ENCODE peak calls at places on chromosomes 2 and 18, in five cellular contexts. A is memory B cell, W is kidney tubule cell, Y is left lobe of liver, Z is erythroblast. T is an unnamed sample.

GRCh38 chr2:96291751-96292150 is 13.6 kb downstream of the SNRNP200 start:
- DNase-seq in Z (no peak), A (no peak), Y (no peak), W (no peak), T (no peak)

GRCh38 chr2:174180165-174180724 is 68.1 kb downstream of the OLA1 start:
- DNase-seq in A (no peak), W (peak), Y (no peak), Z (peak), T (no peak)

GRCh38 chr2:128549646-128550260 is 231.1 kb upstream of the HS6ST1 start:
- DNase-seq in W (no peak), Y (peak), Z (no peak), A (no peak), T (no peak)

GRCh38 chr18:25230658-25231326 is 121.2 kb downstream of the ZNF521 start:
- DNase-seq in Z (no peak), Y (no peak), A (no peak), W (peak), T (peak)

GRCh38 chr2:10224734-10225133 is 78.0 kb upstream of the HPCAL1 start:
- DNase-seq in Z (no peak), W (no peak), Y (no peak), A (no peak), T (no peak)

GRCh38 chr18:67421666-67422065 is 94.9 kb downstream of the DSEL start:
- DNase-seq in W (no peak), Y (no peak), Z (no peak), A (no peak), T (peak)

GRCh38 chr18:62832282-62832681 is 116.9 kb downstream of the PHLPP1 start:
- DNase-seq in W (no peak), Z (no peak), Y (no peak), A (no peak), T (no peak)

GRCh38 chr2:134275058-134275862 is 21.4 kb downstream of the MGAT5 start:
- DNase-seq in Y (no peak), Z (no peak), A (peak), W (no peak), T (no peak)

GRCh38 chr2:44246436-44246835 is 28.8 kb upstream of the SLC3A1 start:
- DNase-seq in Z (no peak), A (no peak), W (no peak), Y (no peak), T (peak)

GRCh38 chr2:19911799-19912509 is 10.2 kb upstream of the TTC32 start:
- DNase-seq in W (peak), A (no peak), Y (no peak), Z (no peak), T (peak)

GRCh38 chr2:240685771-240686371 is 3.2 kb upstream of the AQP12B start:
- DNase-seq in Y (no peak), A (no peak), W (no peak), Z (no peak), T (no peak)

GRCh38 chr18:41906528-41907256 is 48.3 kb upstream of the PIK3C3 start:
- DNase-seq in A (no peak), Y (no peak), Z (peak), W (peak), T (peak)

GRCh38 chr18:62637807-62638687 is 77.3 kb upstream of the PHLPP1 start:
- DNase-seq in W (peak), Y (peak), Z (peak), A (peak), T (peak)

GRCh38 chr2:166417669-166418068 is 41.9 kb upstream of the SCN9A start:
- DNase-seq in A (no peak), Y (no peak), Z (peak), W (peak), T (peak)

GRCh38 chr2:162011718-162012564 is 62.1 kb downstream of the DPP4 start:
- DNase-seq in Z (no peak), A (no peak), Y (no peak), W (no peak), T (no peak)

GRCh38 chr2:146997945-146998344 is 846.9 kb upstream of the ACVR2A start:
- DNase-seq in W (no peak), Y (no peak), A (no peak), Z (no peak), T (peak)

GRCh38 chr18:3499498-3499897 is 49.5 kb downstream of the TGIF1 start:
- DNase-seq in A (no peak), W (no peak), Z (no peak), Y (no peak), T (peak)

GRCh38 chr18:37471619-37472018 is 94.0 kb downstream of the CELF4 start:
- DNase-seq in Z (no peak), Y (no peak), A (no peak), W (no peak), T (no peak)

GRCh38 chr18:34222025-34222395 is 2.7 kb downstream of the NOL4 start:
- DNase-seq in Z (no peak), W (no peak), A (no peak), Y (no peak), T (no peak)

GRCh38 chr2:127086800-127087737 is 19.9 kb downstream of the BIN1 start:
- DNase-seq in A (no peak), Y (no peak), W (no peak), Z (no peak), T (peak)

GRCh38 chr2:239891692-239892091 is 133.4 kb downstream of the NDUFA10 start:
- DNase-seq in A (no peak), Y (peak), Z (no peak), W (no peak), T (no peak)

GRCh38 chr2:120231974-120232635 is 8.9 kb upstream of the TMEM185B start:
- DNase-seq in Y (no peak), Z (peak), A (peak), W (peak), T (peak)

GRCh38 chr2:241613018-241613780 is 23.8 kb downstream of the THAP4 start:
- DNase-seq in W (no peak), A (no peak), Z (no peak), Y (no peak), T (peak)

GRCh38 chr2:120403261-120403660 is 57.3 kb downstream of the INHBB start:
- DNase-seq in Y (no peak), A (no peak), W (no peak), Z (no peak), T (no peak)

GRCh38 chr2:190119948-190120347 is 57.4 kb upstream of the MSTN start:
- DNase-seq in W (no peak), A (no peak), Y (no peak), Z (no peak), T (no peak)

GRCh38 chr18:63202814-63203213 is 116.8 kb downstream of the BCL2 start:
- DNase-seq in A (no peak), Z (no peak), W (no peak), Y (no peak), T (no peak)

GRCh38 chr18:13556497-13556896 is 169.9 kb downstream of the FAM210A start:
- DNase-seq in W (no peak), Y (no peak), Z (no peak), A (no peak), T (no peak)

GRCh38 chr2:231050018-231050901 is 6.4 kb upstream of the PSMD1 start:
- DNase-seq in Y (peak), Z (no peak), W (no peak), A (no peak), T (no peak)

GRCh38 chr2:134141598-134142340 is 112.1 kb upstream of the MGAT5 start:
- DNase-seq in W (peak), Z (no peak), A (no peak), Y (no peak), T (no peak)

GRCh38 chr2:85799215-85799956 is 45.6 kb downstream of the ATOH8 start:
- DNase-seq in Y (peak), A (no peak), Z (no peak), W (peak), T (no peak)

GRCh38 chr2:181752301-181752700 is 72.0 kb upstream of the NEUROD1 start:
- DNase-seq in A (no peak), Z (peak), W (no peak), Y (no peak), T (peak)

GRCh38 chr2:23940976-23941605 is 828 bp downstream of the UBXN2A start:
- DNase-seq in W (peak), Z (peak), A (no peak), Y (no peak), T (peak)

GRCh38 chr2:1607236-1607920 is 136.9 kb downstream of the PXDN start:
- DNase-seq in Z (no peak), A (no peak), Y (no peak), W (no peak), T (no peak)

GRCh38 chr18:35513181-35513932 is 15.6 kb upstream of the INO80C start:
- DNase-seq in Y (no peak), W (peak), A (no peak), Z (no peak), T (peak)

GRCh38 chr2:56008661-56009411 is 85.3 kb upstream of the EFEMP1 start:
- DNase-seq in A (no peak), Y (no peak), W (peak), Z (no peak), T (peak)

GRCh38 chr2:128630974-128631697 is 312.5 kb upstream of the HS6ST1 start:
- DNase-seq in Z (no peak), Y (peak), W (no peak), A (no peak), T (no peak)

GRCh38 chr2:129400825-129401224 is 578.6 kb upstream of the RAB6C start:
- DNase-seq in Z (no peak), A (no peak), W (no peak), Y (no peak), T (no peak)

GRCh38 chr2:70871398-70872211 is 36.0 kb upstream of the CD207 start:
- DNase-seq in W (peak), Z (peak), A (peak), Y (peak), T (peak)